ENCODE peak calls at places on chromosomes 11 and 22, in seven cellular contexts. K is IMR-90; N is CD4-positive, alpha-beta memory T cell; J is kidney; C is cardiac muscle cell; R is neural progenitor cell; I is esophagus squamous epithelium. A is an unnamed sample.

GRCh38 chr22:42360348-42360747 is 71.9 kb downstream of the NFAM1 start:
- DNase-seq in I (no peak), K (no peak), C (no peak), R (no peak), N (no peak), J (no peak), A (no peak)

GRCh38 chr11:34086554-34087278 is 18.7 kb upstream of the NAT10 start:
- DNase-seq in I (no peak), K (peak), N (no peak), C (no peak), J (no peak), R (no peak), A (no peak)

GRCh38 chr22:30115705-30116104 is 35.4 kb downstream of the HORMAD2 start:
- DNase-seq in K (peak), N (no peak), J (no peak), C (peak), I (no peak), R (no peak), A (no peak)

GRCh38 chr11:116888884-116889549 is 51.6 kb upstream of the APOA1 start:
- DNase-seq in R (no peak), K (no peak), N (no peak), J (no peak), C (no peak), I (no peak), A (no peak)

GRCh38 chr11:16843307-16843706 is 104.9 kb downstream of the C11orf58 start:
- DNase-seq in C (peak), N (no peak), I (no peak), J (no peak), K (no peak), R (no peak), A (no peak)

GRCh38 chr11:15490535-15490934 is 375.8 kb downstream of the INSC start:
- DNase-seq in C (no peak), K (no peak), I (no peak), N (no peak), J (no peak), R (no peak), A (no peak)

GRCh38 chr11:81237139-81237538 is 1496.5 kb downstream of the FAM181B start:
- DNase-seq in C (peak), I (no peak), N (no peak), K (peak), J (no peak), R (peak), A (no peak)

GRCh38 chr22:29011868-29012428 is 49.7 kb downstream of the C22orf31 start:
- DNase-seq in N (no peak), I (no peak), K (no peak), J (no peak), C (no peak), R (no peak), A (no peak)

GRCh38 chr11:68969386-68969785 is 11.4 kb downstream of the MRGPRD start:
- DNase-seq in N (no peak), I (no peak), J (peak), R (no peak), C (no peak), K (no peak), A (no peak)

GRCh38 chr11:72844356-72844755 is 30.1 kb downstream of the ATG16L2 start:
- DNase-seq in J (no peak), I (no peak), R (no peak), N (no peak), K (peak), C (peak), A (no peak)

GRCh38 chr22:48302657-48303359 is 1524.9 kb downstream of the BRD1 start:
- DNase-seq in K (no peak), N (no peak), I (no peak), R (no peak), J (no peak), C (no peak), A (no peak)

GRCh38 chr22:42150727-42151590 is 20.3 kb upstream of the CYP2D6 start:
- DNase-seq in I (no peak), R (no peak), J (no peak), N (no peak), C (no peak), K (no peak), A (no peak)

GRCh38 chr11:69292221-69292648 is 1.7 kb upstream of the MYEOV start:
- DNase-seq in R (peak), N (peak), I (no peak), K (no peak), C (peak), J (peak), A (peak)

GRCh38 chr22:19060356-19061009 is 61.7 kb downstream of the DGCR2 start:
- DNase-seq in J (no peak), R (no peak), K (peak), I (no peak), C (no peak), N (no peak), A (no peak)

GRCh38 chr22:19057539-19057938 is 64.7 kb downstream of the DGCR2 start:
- DNase-seq in R (no peak), K (no peak), I (no peak), N (no peak), C (no peak), J (peak), A (no peak)

GRCh38 chr22:19057999-19058491 is 64.2 kb downstream of the DGCR2 start:
- DNase-seq in N (no peak), R (no peak), I (no peak), C (no peak), J (peak), K (no peak), A (no peak)

GRCh38 chr22:19059481-19060278 is 62.5 kb downstream of the DGCR2 start:
- DNase-seq in I (no peak), C (no peak), N (no peak), J (peak), R (no peak), K (no peak), A (no peak)

DNA sequence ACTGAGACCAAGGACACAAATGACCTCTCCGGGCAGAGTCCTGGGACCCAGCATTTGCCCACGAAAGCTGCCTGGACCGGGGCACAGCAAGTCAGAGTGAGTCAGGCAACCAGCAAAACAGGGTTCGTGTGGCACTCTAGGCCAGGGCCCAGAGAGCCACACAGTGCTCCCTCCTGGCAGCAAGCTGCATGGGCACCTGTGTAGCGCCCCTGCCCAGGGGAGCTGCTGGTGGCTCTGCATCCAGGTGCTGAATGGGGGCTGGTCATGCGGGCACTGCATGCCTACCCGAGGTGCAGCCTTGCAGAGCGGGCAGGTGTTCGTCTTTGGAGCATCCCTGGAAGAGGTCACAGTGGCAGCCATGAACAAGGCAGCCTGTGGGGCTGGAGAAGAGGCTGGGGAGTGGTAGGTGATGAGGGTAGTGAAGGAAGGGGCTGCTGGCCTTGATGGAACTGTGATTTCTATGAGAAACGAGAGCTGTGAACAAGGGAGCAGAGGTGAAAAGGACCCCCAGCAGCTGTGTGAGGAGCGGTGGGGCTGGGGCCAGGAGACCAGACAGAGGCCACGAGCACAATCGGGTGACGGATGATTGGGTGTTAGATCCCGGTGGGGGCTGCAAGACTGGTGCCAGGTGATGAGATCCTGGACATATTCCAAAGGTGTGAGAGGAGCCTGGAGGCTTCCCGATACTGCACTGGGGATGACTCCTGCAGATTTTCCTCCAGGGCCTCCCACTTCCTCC is 63.3 kb downstream of the DGCR2 start:
- DNase-seq in K (no peak), I (no peak), C (no peak), R (no peak), J (peak), N (no peak), A (no peak)
- H3K27ac ChIP-seq in K (no peak), I (no peak), C (no peak), R (no peak), J (no peak), N (no peak), A (no peak)

GRCh38 chr11:64855596-64856304 is 11.3 kb upstream of the CDC42BPG start:
- DNase-seq in N (no peak), K (no peak), C (no peak), J (no peak), R (no peak), I (no peak), A (no peak)
- H3K27ac ChIP-seq in N (peak), K (peak), C (no peak), J (no peak), R (no peak), I (peak), A (peak)

GRCh38 chr11:57283231-57283990 is 41.3 kb downstream of the TNKS1BP1 start:
- DNase-seq in N (no peak), K (no peak), J (no peak), R (no peak), I (no peak), C (no peak), A (no peak)
- H3K27ac ChIP-seq in N (no peak), K (no peak), J (no peak), R (no peak), I (no peak), C (no peak), A (no peak)

DNA sequence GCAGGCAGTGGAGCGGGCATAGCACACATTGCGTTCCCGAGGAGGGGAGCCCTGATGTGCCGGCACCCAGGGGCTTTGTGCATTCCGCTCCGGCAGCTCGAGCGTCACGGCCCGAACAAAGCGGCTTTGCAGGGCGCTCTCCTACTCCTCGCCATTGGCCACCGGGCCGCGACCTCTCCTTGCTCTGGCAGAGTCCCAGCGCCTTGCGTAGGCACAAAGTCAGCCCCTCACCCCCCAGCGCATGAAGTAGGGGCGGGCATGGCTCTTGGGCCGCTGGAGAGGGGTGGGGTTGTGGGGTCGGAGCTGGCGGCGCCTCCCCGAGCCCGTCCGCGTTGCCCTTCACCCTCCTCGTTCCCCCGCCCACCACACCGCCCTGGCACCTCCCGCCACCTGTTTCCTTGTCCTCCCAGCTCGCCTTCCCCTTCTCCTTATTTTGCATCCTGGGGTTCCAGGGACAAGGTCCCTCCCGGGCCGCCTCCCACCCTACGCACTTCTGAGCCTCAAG is 781 bp upstream of the PPARA start:
- DNase-seq in N (no peak), R (peak), I (no peak), K (no peak), J (peak), C (peak), A (peak)
- H3K27ac ChIP-seq in N (peak), R (no peak), I (peak), K (no peak), J (peak), C (no peak), A (peak)

DNA sequence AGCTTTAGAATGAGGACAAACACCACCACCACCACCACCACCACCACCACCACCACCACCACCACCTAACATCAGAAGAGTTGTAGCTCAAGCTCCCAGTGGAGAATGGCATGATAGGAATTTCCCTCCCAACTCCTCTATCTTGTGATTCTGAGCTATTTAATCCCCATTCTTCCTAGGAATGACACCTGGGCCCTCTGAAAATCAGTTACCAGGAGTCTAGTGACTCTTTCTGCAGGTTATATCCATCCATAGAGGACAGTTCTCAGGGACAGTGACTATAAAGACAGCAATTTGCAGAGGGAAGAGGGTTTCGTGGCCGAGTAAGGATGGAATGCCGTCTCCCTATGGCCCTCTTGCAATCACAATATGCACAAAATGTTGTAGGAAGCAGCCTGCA is 27.8 kb downstream of the MYH9 start:
- DNase-seq in J (no peak), C (no peak), N (no peak), R (peak), K (no peak), I (no peak), A (no peak)
- H3K27ac ChIP-seq in J (peak), C (peak), N (peak), R (no peak), K (peak), I (no peak), A (peak)

GRCh38 chr11:20002312-20003216 is 157.7 kb downstream of the DBX1 start:
- DNase-seq in I (no peak), C (no peak), K (no peak), J (no peak), R (no peak), N (no peak), A (no peak)

GRCh38 chr11:19996591-19996990 is 163.7 kb downstream of the DBX1 start:
- DNase-seq in K (no peak), C (no peak), R (no peak), J (no peak), N (no peak), I (no peak), A (no peak)

GRCh38 chr11:20000022-20000392 is 160.3 kb downstream of the DBX1 start:
- DNase-seq in R (no peak), J (no peak), C (no peak), I (no peak), N (no peak), K (no peak), A (no peak)

GRCh38 chr11:20003357-20003756 is 156.9 kb downstream of the DBX1 start:
- DNase-seq in I (no peak), K (no peak), C (no peak), N (no peak), R (no peak), J (no peak), A (no peak)

GRCh38 chr11:20000393-20001134 is 159.7 kb downstream of the DBX1 start:
- DNase-seq in N (no peak), K (no peak), C (no peak), R (peak), I (no peak), J (no peak), A (no peak)
- H3K27ac ChIP-seq in N (no peak), K (no peak), C (peak), R (no peak), I (no peak), J (peak), A (no peak)

GRCh38 chr22:39317756-39318506 is 1.5 kb downstream of the RPL3 start:
- DNase-seq in J (no peak), K (peak), N (no peak), C (peak), I (no peak), R (no peak), A (no peak)
- H3K27ac ChIP-seq in J (peak), K (peak), N (peak), C (peak), I (peak), R (peak), A (peak)